ENCODE peak calls at places on chromosomes 7 and 10, in ten cellular contexts. One of them, this sample, is unnamed.

GRCh38 chr7:131546583-131547111 is 9.8 kb downstream of the PODXL start:
- DNase-seq in CD8-positive, alpha-beta T cell: peak
- DNase-seq in heart left ventricle: no peak
- DNase-seq in psoas muscle: no peak
- DNase-seq in body of pancreas: peak
- DNase-seq in A549: peak
- DNase-seq in HCT116: no peak
- DNase-seq in brain microvascular endothelial cell: no peak
- DNase-seq in lung: no peak
- DNase-seq in Peyer's patch: no peak
- DNase-seq in this sample: peak

GRCh38 chr10:118980135-118980865 is 49.2 kb upstream of the NANOS1 start:
- DNase-seq in CD8-positive, alpha-beta T cell: no peak
- DNase-seq in heart left ventricle: no peak
- DNase-seq in psoas muscle: no peak
- DNase-seq in body of pancreas: no peak
- DNase-seq in A549: no peak
- DNase-seq in HCT116: no peak
- DNase-seq in brain microvascular endothelial cell: no peak
- DNase-seq in lung: no peak
- DNase-seq in Peyer's patch: no peak
- DNase-seq in this sample: no peak

GRCh38 chr10:110504111-110504735 is 6.5 kb downstream of the DUSP5 start:
- DNase-seq in CD8-positive, alpha-beta T cell: peak
- DNase-seq in heart left ventricle: no peak
- DNase-seq in psoas muscle: no peak
- DNase-seq in body of pancreas: no peak
- DNase-seq in A549: peak
- DNase-seq in HCT116: no peak
- DNase-seq in brain microvascular endothelial cell: peak
- DNase-seq in lung: peak
- DNase-seq in Peyer's patch: no peak
- DNase-seq in this sample: no peak

GRCh38 chr7:109101332-109101731 is 531.7 kb downstream of the DNAJB9 start:
- DNase-seq in CD8-positive, alpha-beta T cell: no peak
- DNase-seq in heart left ventricle: no peak
- DNase-seq in psoas muscle: no peak
- DNase-seq in body of pancreas: no peak
- DNase-seq in A549: no peak
- DNase-seq in HCT116: no peak
- DNase-seq in brain microvascular endothelial cell: no peak
- DNase-seq in lung: no peak
- DNase-seq in Peyer's patch: no peak
- DNase-seq in this sample: no peak

GRCh38 chr10:71713135-71714040 is 6.2 kb downstream of the C10orf105 start:
- DNase-seq in CD8-positive, alpha-beta T cell: peak
- DNase-seq in heart left ventricle: peak
- DNase-seq in psoas muscle: peak
- DNase-seq in body of pancreas: peak
- DNase-seq in A549: no peak
- DNase-seq in HCT116: no peak
- DNase-seq in brain microvascular endothelial cell: peak
- DNase-seq in lung: peak
- DNase-seq in Peyer's patch: no peak
- DNase-seq in this sample: no peak

GRCh38 chr7:151403764-151404163 is 6.1 kb downstream of the WDR86 start:
- DNase-seq in CD8-positive, alpha-beta T cell: no peak
- DNase-seq in heart left ventricle: no peak
- DNase-seq in psoas muscle: peak
- DNase-seq in body of pancreas: no peak
- DNase-seq in A549: no peak
- DNase-seq in HCT116: peak
- DNase-seq in brain microvascular endothelial cell: no peak
- DNase-seq in lung: no peak
- DNase-seq in Peyer's patch: peak
- DNase-seq in this sample: no peak

GRCh38 chr7:680411-681127 is 45.9 kb upstream of the DNAAF5 start:
- DNase-seq in CD8-positive, alpha-beta T cell: no peak
- DNase-seq in heart left ventricle: no peak
- DNase-seq in psoas muscle: no peak
- DNase-seq in body of pancreas: no peak
- DNase-seq in A549: no peak
- DNase-seq in HCT116: no peak
- DNase-seq in brain microvascular endothelial cell: no peak
- DNase-seq in lung: no peak
- DNase-seq in Peyer's patch: no peak
- DNase-seq in this sample: no peak

GRCh38 chr10:77300682-77301081 is 336.9 kb downstream of the KCNMA1 start:
- DNase-seq in CD8-positive, alpha-beta T cell: no peak
- DNase-seq in heart left ventricle: no peak
- DNase-seq in psoas muscle: no peak
- DNase-seq in body of pancreas: no peak
- DNase-seq in A549: no peak
- DNase-seq in HCT116: no peak
- DNase-seq in brain microvascular endothelial cell: no peak
- DNase-seq in lung: no peak
- DNase-seq in Peyer's patch: no peak
- DNase-seq in this sample: no peak

GRCh38 chr7:16743207-16743606 is 10.3 kb upstream of the TSPAN13 start:
- DNase-seq in CD8-positive, alpha-beta T cell: no peak
- DNase-seq in heart left ventricle: no peak
- DNase-seq in psoas muscle: no peak
- DNase-seq in body of pancreas: no peak
- DNase-seq in A549: no peak
- DNase-seq in HCT116: no peak
- DNase-seq in brain microvascular endothelial cell: no peak
- DNase-seq in lung: no peak
- DNase-seq in Peyer's patch: no peak
- DNase-seq in this sample: no peak

DNA sequence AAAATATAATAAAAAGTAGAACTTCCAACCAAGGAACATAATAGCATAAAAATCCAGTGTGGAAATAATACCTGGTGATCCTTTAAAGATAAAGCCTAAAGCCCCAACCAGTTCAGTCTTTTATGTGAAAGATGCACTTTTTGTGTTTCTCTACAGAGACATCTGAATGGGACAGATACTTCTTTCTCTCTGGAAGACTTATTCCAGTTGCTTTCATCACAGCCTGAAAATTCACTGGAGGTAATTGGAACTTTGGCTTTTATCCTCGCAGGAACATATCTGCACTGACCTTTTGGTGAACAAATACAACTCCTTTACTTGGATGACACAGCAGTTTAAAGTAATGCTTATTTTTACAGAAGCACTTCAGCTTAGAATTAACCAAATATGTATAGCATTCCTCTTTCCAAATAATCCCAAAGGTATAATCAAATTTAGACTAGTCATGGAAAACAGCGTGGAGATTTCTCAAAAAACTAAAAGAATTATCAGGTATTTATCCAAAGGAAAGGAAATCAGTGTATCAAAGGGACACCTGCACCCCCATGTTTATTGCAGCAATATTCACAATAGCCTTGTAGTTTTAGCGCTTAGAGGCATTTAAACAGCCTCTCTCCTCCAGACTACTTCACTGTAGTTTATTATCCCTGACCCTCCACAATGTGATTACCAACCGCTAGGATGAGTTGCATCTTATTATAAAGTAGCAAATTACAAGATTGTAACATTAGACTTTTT is 16.8 kb downstream of the HNRNPA2B1 start:
- DNase-seq in CD8-positive, alpha-beta T cell: no peak
- DNase-seq in heart left ventricle: no peak
- DNase-seq in psoas muscle: no peak
- DNase-seq in body of pancreas: no peak
- DNase-seq in A549: no peak
- DNase-seq in HCT116: no peak
- DNase-seq in brain microvascular endothelial cell: no peak
- DNase-seq in lung: no peak
- DNase-seq in Peyer's patch: no peak
- DNase-seq in this sample: peak
- H3K27ac ChIP-seq in CD8-positive, alpha-beta T cell: no peak
- H3K27ac ChIP-seq in heart left ventricle: peak
- H3K27ac ChIP-seq in psoas muscle: peak
- H3K27ac ChIP-seq in body of pancreas: no peak
- H3K27ac ChIP-seq in A549: peak
- H3K27ac ChIP-seq in HCT116: peak
- H3K27ac ChIP-seq in brain microvascular endothelial cell: no peak
- H3K27ac ChIP-seq in lung: no peak
- H3K27ac ChIP-seq in Peyer's patch: no peak
- H3K27ac ChIP-seq in this sample: no peak

GRCh38 chr10:79138449-79139123 is 69.8 kb downstream of the ZMIZ1 start:
- DNase-seq in CD8-positive, alpha-beta T cell: no peak
- DNase-seq in heart left ventricle: no peak
- DNase-seq in psoas muscle: no peak
- DNase-seq in body of pancreas: no peak
- DNase-seq in A549: no peak
- DNase-seq in HCT116: no peak
- DNase-seq in brain microvascular endothelial cell: no peak
- DNase-seq in lung: no peak
- DNase-seq in Peyer's patch: no peak
- DNase-seq in this sample: no peak

GRCh38 chr10:79140083-79140793 is 71.5 kb downstream of the ZMIZ1 start:
- DNase-seq in CD8-positive, alpha-beta T cell: no peak
- DNase-seq in heart left ventricle: no peak
- DNase-seq in psoas muscle: no peak
- DNase-seq in body of pancreas: no peak
- DNase-seq in A549: no peak
- DNase-seq in HCT116: no peak
- DNase-seq in brain microvascular endothelial cell: no peak
- DNase-seq in lung: no peak
- DNase-seq in Peyer's patch: no peak
- DNase-seq in this sample: no peak

GRCh38 chr10:79137826-79138225 is 69.1 kb downstream of the ZMIZ1 start:
- DNase-seq in CD8-positive, alpha-beta T cell: peak
- DNase-seq in heart left ventricle: peak
- DNase-seq in psoas muscle: peak
- DNase-seq in body of pancreas: no peak
- DNase-seq in A549: no peak
- DNase-seq in HCT116: no peak
- DNase-seq in brain microvascular endothelial cell: no peak
- DNase-seq in lung: no peak
- DNase-seq in Peyer's patch: no peak
- DNase-seq in this sample: peak

GRCh38 chr10:79140906-79141305 is 72.1 kb downstream of the ZMIZ1 start:
- DNase-seq in CD8-positive, alpha-beta T cell: no peak
- DNase-seq in heart left ventricle: no peak
- DNase-seq in psoas muscle: no peak
- DNase-seq in body of pancreas: no peak
- DNase-seq in A549: no peak
- DNase-seq in HCT116: no peak
- DNase-seq in brain microvascular endothelial cell: no peak
- DNase-seq in lung: no peak
- DNase-seq in Peyer's patch: no peak
- DNase-seq in this sample: no peak

DNA sequence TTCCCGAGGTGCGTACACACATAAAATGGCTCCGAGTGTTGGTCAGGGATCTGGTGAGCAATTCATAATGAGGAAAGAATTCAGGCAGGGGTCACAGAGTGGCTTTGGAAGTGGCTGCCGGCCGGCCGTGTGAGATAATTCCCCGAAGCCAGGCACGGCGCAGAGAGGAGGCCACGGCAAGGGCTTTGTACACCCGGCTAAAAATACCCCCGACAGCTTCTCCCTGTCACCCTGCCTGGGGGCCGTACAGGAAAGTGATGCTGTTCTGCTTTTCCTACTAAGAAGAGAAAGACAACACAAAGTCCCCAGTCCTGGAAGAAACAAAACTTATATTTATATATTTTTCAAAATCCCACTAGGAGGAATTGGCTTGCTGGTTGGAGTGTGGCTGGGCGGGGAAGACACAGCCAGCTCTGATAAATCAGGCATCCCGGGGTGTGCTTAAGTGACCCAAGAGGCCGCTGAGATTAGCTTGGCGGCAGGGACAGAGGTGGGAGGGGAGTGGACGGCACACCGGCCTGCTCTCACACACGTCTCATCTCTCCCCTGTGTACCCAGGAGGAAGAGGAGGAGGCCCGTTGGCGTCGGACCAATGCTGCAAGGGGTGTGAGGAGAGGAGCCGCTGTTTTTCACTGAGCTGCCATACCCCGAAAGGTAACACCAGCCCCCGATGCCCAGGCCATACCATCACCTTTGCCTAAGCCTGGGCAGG is 70.5 kb downstream of the ZMIZ1 start:
- DNase-seq in CD8-positive, alpha-beta T cell: no peak
- DNase-seq in heart left ventricle: peak
- DNase-seq in psoas muscle: peak
- DNase-seq in body of pancreas: peak
- DNase-seq in A549: no peak
- DNase-seq in HCT116: no peak
- DNase-seq in brain microvascular endothelial cell: peak
- DNase-seq in lung: peak
- DNase-seq in Peyer's patch: no peak
- DNase-seq in this sample: no peak
- H3K4me3 ChIP-seq in CD8-positive, alpha-beta T cell: no peak
- H3K4me3 ChIP-seq in heart left ventricle: no peak
- H3K4me3 ChIP-seq in psoas muscle: no peak
- H3K4me3 ChIP-seq in body of pancreas: no peak
- H3K4me3 ChIP-seq in A549: no peak
- H3K4me3 ChIP-seq in HCT116: no peak
- H3K4me3 ChIP-seq in brain microvascular endothelial cell: no peak
- H3K4me3 ChIP-seq in lung: no peak
- H3K4me3 ChIP-seq in Peyer's patch: no peak
- H3K4me3 ChIP-seq in this sample: no peak

GRCh38 chr10:35563266-35563891 is 41.8 kb upstream of the GJD4 start:
- DNase-seq in CD8-positive, alpha-beta T cell: peak
- DNase-seq in heart left ventricle: peak
- DNase-seq in psoas muscle: peak
- DNase-seq in body of pancreas: peak
- DNase-seq in A549: peak
- DNase-seq in HCT116: peak
- DNase-seq in brain microvascular endothelial cell: peak
- DNase-seq in lung: peak
- DNase-seq in Peyer's patch: peak
- DNase-seq in this sample: peak
- H3K27ac ChIP-seq in CD8-positive, alpha-beta T cell: no peak
- H3K27ac ChIP-seq in heart left ventricle: peak
- H3K27ac ChIP-seq in psoas muscle: no peak
- H3K27ac ChIP-seq in body of pancreas: no peak
- H3K27ac ChIP-seq in A549: no peak
- H3K27ac ChIP-seq in HCT116: no peak
- H3K27ac ChIP-seq in brain microvascular endothelial cell: no peak
- H3K27ac ChIP-seq in lung: no peak
- H3K27ac ChIP-seq in Peyer's patch: no peak
- H3K27ac ChIP-seq in this sample: no peak

DNA sequence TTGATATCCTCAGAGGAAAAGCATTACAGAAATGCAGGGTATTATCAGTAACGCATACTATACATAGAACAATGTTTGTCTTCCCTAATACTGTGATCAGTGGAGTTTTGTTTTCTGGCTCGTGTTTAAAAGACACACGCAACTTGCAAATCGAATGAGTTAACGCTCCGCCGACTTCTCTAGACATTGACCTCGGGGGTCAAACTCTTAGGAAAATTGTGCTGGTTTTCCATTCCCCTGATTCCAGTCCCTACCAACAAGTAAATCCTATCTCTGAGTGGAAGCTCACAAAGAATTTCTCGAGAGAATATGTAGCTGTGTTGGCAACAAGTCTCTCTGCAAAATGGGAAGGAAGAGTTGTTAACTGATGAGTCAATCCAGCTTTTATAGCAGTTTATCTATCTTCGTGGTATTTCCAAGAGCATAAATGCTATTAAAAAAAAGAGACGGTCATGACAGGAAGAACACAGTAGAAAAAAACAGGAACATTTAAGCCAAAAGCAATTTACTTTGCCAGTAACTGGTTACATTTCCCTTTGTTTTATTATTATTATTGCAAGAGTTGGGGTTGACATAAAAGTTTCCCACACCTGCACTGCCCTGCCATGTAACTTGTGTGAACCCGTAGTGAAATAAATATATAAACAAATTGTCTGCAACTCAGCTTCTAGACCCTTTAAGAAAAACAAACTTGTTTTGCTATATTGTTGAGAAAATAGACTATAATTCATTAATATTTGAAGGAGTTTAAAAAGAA is 144.4 kb downstream of the ARID5B start:
- DNase-seq in CD8-positive, alpha-beta T cell: no peak
- DNase-seq in heart left ventricle: no peak
- DNase-seq in psoas muscle: no peak
- DNase-seq in body of pancreas: no peak
- DNase-seq in A549: no peak
- DNase-seq in HCT116: no peak
- DNase-seq in brain microvascular endothelial cell: peak
- DNase-seq in lung: no peak
- DNase-seq in Peyer's patch: no peak
- DNase-seq in this sample: no peak
- H3K4me3 ChIP-seq in CD8-positive, alpha-beta T cell: no peak
- H3K4me3 ChIP-seq in heart left ventricle: peak
- H3K4me3 ChIP-seq in psoas muscle: peak
- H3K4me3 ChIP-seq in body of pancreas: no peak
- H3K4me3 ChIP-seq in A549: no peak
- H3K4me3 ChIP-seq in HCT116: no peak
- H3K4me3 ChIP-seq in brain microvascular endothelial cell: peak
- H3K4me3 ChIP-seq in lung: no peak
- H3K4me3 ChIP-seq in Peyer's patch: no peak
- H3K4me3 ChIP-seq in this sample: peak